ENCODE peak calls at places on chromosomes 4 and X, in seven cellular contexts. One of them, this sample, is unnamed.
A peak's percentile ranks its signal among the peaks of the same experiment; 100 is the strongest.

GRCh38 chrX:65932173-65933084 is 107.5 kb downstream of the VSIG4 start:
- DNase-seq in fibroblast of lung: no peak
- DNase-seq in astrocyte of the spinal cord: no peak
- DNase-seq in right lobe of liver: no peak
- DNase-seq in gastrocnemius medialis: no peak
- DNase-seq in IMR-90: no peak
- DNase-seq in tibial nerve: no peak
- DNase-seq in this sample: no peak

GRCh38 chrX:3435057-3435456 is 88.6 kb upstream of the MXRA5 start:
- DNase-seq in fibroblast of lung: no peak
- DNase-seq in astrocyte of the spinal cord: no peak
- DNase-seq in right lobe of liver: no peak
- DNase-seq in gastrocnemius medialis: no peak
- DNase-seq in IMR-90: no peak
- DNase-seq in tibial nerve: no peak
- DNase-seq in this sample: no peak

GRCh38 chr4:24973471-24974251 is 57.1 kb downstream of the LGI2 start:
- DNase-seq in fibroblast of lung: no peak
- DNase-seq in astrocyte of the spinal cord: no peak
- DNase-seq in right lobe of liver: peak; percentile 85
- DNase-seq in gastrocnemius medialis: no peak
- DNase-seq in IMR-90: peak; percentile 14
- DNase-seq in tibial nerve: peak; percentile 15
- DNase-seq in this sample: peak; percentile 4

GRCh38 chrX:72107320-72107719 is 24.4 kb downstream of the RTL5 start:
- DNase-seq in fibroblast of lung: no peak
- DNase-seq in astrocyte of the spinal cord: no peak
- DNase-seq in right lobe of liver: no peak
- DNase-seq in gastrocnemius medialis: no peak
- DNase-seq in IMR-90: peak; percentile 41
- DNase-seq in tibial nerve: no peak
- DNase-seq in this sample: peak; percentile 28

GRCh38 chr4:155960522-155960921 is 6.9 kb upstream of the CTSO start:
- DNase-seq in fibroblast of lung: peak; percentile 65
- DNase-seq in astrocyte of the spinal cord: peak; percentile 61
- DNase-seq in right lobe of liver: no peak
- DNase-seq in gastrocnemius medialis: no peak
- DNase-seq in IMR-90: peak; percentile 61
- DNase-seq in tibial nerve: peak; percentile 54
- DNase-seq in this sample: peak; percentile 82

GRCh38 chr4:628346-628745 is 3.0 kb downstream of the PDE6B start:
- DNase-seq in fibroblast of lung: no peak
- DNase-seq in astrocyte of the spinal cord: no peak
- DNase-seq in right lobe of liver: peak; percentile 33
- DNase-seq in gastrocnemius medialis: no peak
- DNase-seq in IMR-90: no peak
- DNase-seq in tibial nerve: no peak
- DNase-seq in this sample: no peak

GRCh38 chr4:87985097-87985886 is 9.8 kb downstream of the SPP1 start:
- DNase-seq in fibroblast of lung: peak; percentile 46
- DNase-seq in astrocyte of the spinal cord: peak; percentile 50
- DNase-seq in right lobe of liver: peak; percentile 84
- DNase-seq in gastrocnemius medialis: no peak
- DNase-seq in IMR-90: peak; percentile 35
- DNase-seq in tibial nerve: peak; percentile 39
- DNase-seq in this sample: peak; percentile 48

GRCh38 chrX:17496407-17496806 is 121.4 kb downstream of the NHS start:
- DNase-seq in fibroblast of lung: no peak
- DNase-seq in astrocyte of the spinal cord: no peak
- DNase-seq in right lobe of liver: no peak
- DNase-seq in gastrocnemius medialis: no peak
- DNase-seq in IMR-90: no peak
- DNase-seq in tibial nerve: no peak
- DNase-seq in this sample: no peak

GRCh38 chrX:150864127-150864526 is 34.3 kb downstream of the CD99L2 start:
- DNase-seq in fibroblast of lung: no peak
- DNase-seq in astrocyte of the spinal cord: no peak
- DNase-seq in right lobe of liver: no peak
- DNase-seq in gastrocnemius medialis: no peak
- DNase-seq in IMR-90: no peak
- DNase-seq in tibial nerve: no peak
- DNase-seq in this sample: no peak

GRCh38 chr4:138609943-138610350 is 367.8 kb upstream of the SLC7A11 start:
- DNase-seq in fibroblast of lung: peak; percentile 95
- DNase-seq in astrocyte of the spinal cord: peak; percentile 88
- DNase-seq in right lobe of liver: no peak
- DNase-seq in gastrocnemius medialis: no peak
- DNase-seq in IMR-90: peak; percentile 81
- DNase-seq in tibial nerve: no peak
- DNase-seq in this sample: peak; percentile 73

GRCh38 chr4:182023469-182023868 is 219.7 kb upstream of the TENM3 start:
- DNase-seq in fibroblast of lung: no peak
- DNase-seq in astrocyte of the spinal cord: no peak
- DNase-seq in right lobe of liver: no peak
- DNase-seq in gastrocnemius medialis: no peak
- DNase-seq in IMR-90: no peak
- DNase-seq in tibial nerve: no peak
- DNase-seq in this sample: no peak

GRCh38 chr4:184099033-184099432 is 118.6 kb downstream of the ENPP6 start:
- DNase-seq in fibroblast of lung: no peak
- DNase-seq in astrocyte of the spinal cord: no peak
- DNase-seq in right lobe of liver: no peak
- DNase-seq in gastrocnemius medialis: no peak
- DNase-seq in IMR-90: no peak
- DNase-seq in tibial nerve: no peak
- DNase-seq in this sample: no peak

GRCh38 chr4:26731342-26731741 is 129.3 kb upstream of the STIM2 start:
- DNase-seq in fibroblast of lung: peak; percentile 13
- DNase-seq in astrocyte of the spinal cord: no peak
- DNase-seq in right lobe of liver: no peak
- DNase-seq in gastrocnemius medialis: no peak
- DNase-seq in IMR-90: peak; percentile 41
- DNase-seq in tibial nerve: no peak
- DNase-seq in this sample: no peak

GRCh38 chrX:84153538-84153937 is 34.5 kb downstream of the RPS6KA6 start:
- DNase-seq in fibroblast of lung: peak; percentile 71
- DNase-seq in astrocyte of the spinal cord: no peak
- DNase-seq in right lobe of liver: no peak
- DNase-seq in gastrocnemius medialis: no peak
- DNase-seq in IMR-90: peak; percentile 35
- DNase-seq in tibial nerve: no peak
- DNase-seq in this sample: no peak

GRCh38 chr4:168648929-168649328 is 152.1 kb downstream of the PALLD start:
- DNase-seq in fibroblast of lung: peak; percentile 91
- DNase-seq in astrocyte of the spinal cord: peak; percentile 84
- DNase-seq in right lobe of liver: no peak
- DNase-seq in gastrocnemius medialis: no peak
- DNase-seq in IMR-90: peak; percentile 82
- DNase-seq in tibial nerve: no peak
- DNase-seq in this sample: peak; percentile 75

GRCh38 chr4:122480655-122481487 is 24.3 kb upstream of the IL2 start:
- DNase-seq in fibroblast of lung: no peak
- DNase-seq in astrocyte of the spinal cord: no peak
- DNase-seq in right lobe of liver: no peak
- DNase-seq in gastrocnemius medialis: no peak
- DNase-seq in IMR-90: no peak
- DNase-seq in tibial nerve: no peak
- DNase-seq in this sample: no peak

GRCh38 chr4:184574861-184575260 is 74.4 kb downstream of the CASP3 start:
- DNase-seq in fibroblast of lung: no peak
- DNase-seq in astrocyte of the spinal cord: no peak
- DNase-seq in right lobe of liver: no peak
- DNase-seq in gastrocnemius medialis: no peak
- DNase-seq in IMR-90: no peak
- DNase-seq in tibial nerve: no peak
- DNase-seq in this sample: peak; percentile 30

GRCh38 chr4:8911311-8912088 is 39.9 kb upstream of the HMX1 start:
- DNase-seq in fibroblast of lung: no peak
- DNase-seq in astrocyte of the spinal cord: no peak
- DNase-seq in right lobe of liver: peak; percentile 51
- DNase-seq in gastrocnemius medialis: no peak
- DNase-seq in IMR-90: no peak
- DNase-seq in tibial nerve: no peak
- DNase-seq in this sample: no peak

GRCh38 chr4:6824772-6825402 is 42.4 kb downstream of the KIAA0232 start:
- DNase-seq in fibroblast of lung: peak; percentile 18
- DNase-seq in astrocyte of the spinal cord: no peak
- DNase-seq in right lobe of liver: no peak
- DNase-seq in gastrocnemius medialis: no peak
- DNase-seq in IMR-90: peak; percentile 42
- DNase-seq in tibial nerve: no peak
- DNase-seq in this sample: no peak

GRCh38 chrX:21946925-21947641 is 6.6 kb downstream of the SMS start:
- DNase-seq in fibroblast of lung: peak; percentile 73
- DNase-seq in astrocyte of the spinal cord: peak; percentile 63
- DNase-seq in right lobe of liver: no peak
- DNase-seq in gastrocnemius medialis: no peak
- DNase-seq in IMR-90: peak; percentile 64
- DNase-seq in tibial nerve: no peak
- DNase-seq in this sample: peak; percentile 57

GRCh38 chrX:21940356-21940829 is at the start of gene SMS:
- DNase-seq in fibroblast of lung: peak; percentile 75
- DNase-seq in astrocyte of the spinal cord: peak; percentile 77
- DNase-seq in right lobe of liver: peak; percentile 83
- DNase-seq in gastrocnemius medialis: peak; percentile 35
- DNase-seq in IMR-90: peak; percentile 75
- DNase-seq in tibial nerve: peak; percentile 40
- DNase-seq in this sample: peak; percentile 66

GRCh38 chrX:21947671-21948070 is 7.2 kb downstream of the SMS start:
- DNase-seq in fibroblast of lung: no peak
- DNase-seq in astrocyte of the spinal cord: no peak
- DNase-seq in right lobe of liver: no peak
- DNase-seq in gastrocnemius medialis: no peak
- DNase-seq in IMR-90: no peak
- DNase-seq in tibial nerve: no peak
- DNase-seq in this sample: no peak

GRCh38 chrX:21943460-21944135 is 3.1 kb downstream of the SMS start:
- DNase-seq in fibroblast of lung: peak; percentile 93
- DNase-seq in astrocyte of the spinal cord: peak; percentile 91
- DNase-seq in right lobe of liver: no peak
- DNase-seq in gastrocnemius medialis: no peak
- DNase-seq in IMR-90: peak; percentile 92
- DNase-seq in tibial nerve: no peak
- DNase-seq in this sample: peak; percentile 63

DNA sequence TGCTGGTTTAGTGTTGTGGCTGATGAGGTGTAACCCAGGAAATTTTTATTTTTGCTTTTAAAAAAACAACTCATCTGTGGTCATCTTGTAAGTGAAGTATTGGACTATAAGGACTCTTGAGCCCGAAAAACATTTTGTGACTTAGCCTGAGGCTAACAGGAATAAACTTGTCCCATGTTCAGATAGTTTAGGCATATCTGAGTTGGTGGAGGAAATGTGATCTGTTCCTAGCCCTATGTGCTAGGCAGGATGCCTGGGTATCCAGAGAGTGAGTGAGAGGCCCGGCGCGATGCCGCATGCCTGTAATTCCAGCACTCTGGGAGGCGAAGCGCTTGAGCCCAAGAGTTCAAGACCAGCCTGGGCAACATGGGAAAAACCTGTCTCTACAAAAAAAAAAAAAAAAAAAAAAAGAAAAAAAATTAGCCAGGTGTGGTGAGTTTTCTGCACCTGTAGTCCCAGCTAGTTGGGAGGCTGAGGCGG is 3.7 kb downstream of the SMS start:
- DNase-seq in fibroblast of lung: no peak
- DNase-seq in astrocyte of the spinal cord: no peak
- DNase-seq in right lobe of liver: no peak
- DNase-seq in gastrocnemius medialis: no peak
- DNase-seq in IMR-90: no peak
- DNase-seq in tibial nerve: no peak
- DNase-seq in this sample: no peak
- H3K4me3 ChIP-seq in fibroblast of lung: no peak overlapping the region
- H3K4me3 ChIP-seq in astrocyte of the spinal cord: no peak overlapping the region
- H3K4me3 ChIP-seq in right lobe of liver: no peak overlapping the region
- H3K4me3 ChIP-seq in gastrocnemius medialis: no peak overlapping the region
- H3K4me3 ChIP-seq in IMR-90: no peak overlapping the region
- H3K4me3 ChIP-seq in tibial nerve: no peak overlapping the region
- H3K4me3 ChIP-seq in this sample: no peak overlapping the region

DNA sequence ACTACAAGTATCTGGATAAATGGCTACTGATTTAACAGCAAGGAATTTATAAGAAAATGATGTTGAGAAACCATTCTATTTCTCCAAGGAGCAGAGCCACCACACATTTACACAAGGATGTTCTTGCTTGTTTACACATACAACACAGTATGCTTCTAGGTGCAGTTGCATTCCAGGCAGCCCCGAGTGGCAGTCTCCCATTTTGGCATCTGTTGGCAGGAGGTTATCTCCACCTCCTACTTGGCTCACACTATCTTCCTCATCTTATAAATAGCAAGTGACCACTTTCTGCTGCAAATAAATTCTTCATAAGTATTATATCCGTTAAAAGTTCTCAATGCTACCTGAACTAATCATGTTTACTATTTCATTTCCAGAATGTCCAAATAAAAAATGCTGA is 115.6 kb downstream of the HS6ST2 start:
- DNase-seq in fibroblast of lung: no peak
- DNase-seq in astrocyte of the spinal cord: no peak
- DNase-seq in right lobe of liver: no peak
- DNase-seq in gastrocnemius medialis: no peak
- DNase-seq in IMR-90: no peak
- DNase-seq in tibial nerve: no peak
- DNase-seq in this sample: no peak
- H3K4me3 ChIP-seq in fibroblast of lung: no peak overlapping the region
- H3K4me3 ChIP-seq in astrocyte of the spinal cord: no peak overlapping the region
- H3K4me3 ChIP-seq in right lobe of liver: no peak overlapping the region
- H3K4me3 ChIP-seq in gastrocnemius medialis: no peak overlapping the region
- H3K4me3 ChIP-seq in IMR-90: no peak overlapping the region
- H3K4me3 ChIP-seq in tibial nerve: no peak overlapping the region
- H3K4me3 ChIP-seq in this sample: no peak overlapping the region

GRCh38 chr4:109046549-109047171 is 255.8 kb downstream of the COL25A1 start:
- DNase-seq in fibroblast of lung: peak; percentile 78
- DNase-seq in astrocyte of the spinal cord: peak; percentile 71
- DNase-seq in right lobe of liver: no peak
- DNase-seq in gastrocnemius medialis: no peak
- DNase-seq in IMR-90: peak; percentile 84
- DNase-seq in tibial nerve: peak; percentile 8
- DNase-seq in this sample: peak; percentile 66
- H3K4me3 ChIP-seq in fibroblast of lung: peak overlapping the region; percentile 12
- H3K4me3 ChIP-seq in astrocyte of the spinal cord: no peak overlapping the region
- H3K4me3 ChIP-seq in right lobe of liver: no peak overlapping the region
- H3K4me3 ChIP-seq in gastrocnemius medialis: peak overlapping the region; percentile 42
- H3K4me3 ChIP-seq in IMR-90: peak overlapping the region; percentile 51
- H3K4me3 ChIP-seq in tibial nerve: no peak overlapping the region
- H3K4me3 ChIP-seq in this sample: peak overlapping the region; percentile 41

GRCh38 chr4:71006203-71006907 is 12.9 kb downstream of the DCK start:
- DNase-seq in fibroblast of lung: no peak
- DNase-seq in astrocyte of the spinal cord: no peak
- DNase-seq in right lobe of liver: no peak
- DNase-seq in gastrocnemius medialis: no peak
- DNase-seq in IMR-90: no peak
- DNase-seq in tibial nerve: no peak
- DNase-seq in this sample: no peak

GRCh38 chr4:71009091-71009490 is 15.6 kb downstream of the DCK start:
- DNase-seq in fibroblast of lung: peak; percentile 61
- DNase-seq in astrocyte of the spinal cord: peak; percentile 31
- DNase-seq in right lobe of liver: no peak
- DNase-seq in gastrocnemius medialis: no peak
- DNase-seq in IMR-90: peak; percentile 72
- DNase-seq in tibial nerve: no peak
- DNase-seq in this sample: peak; percentile 14

GRCh38 chr4:71009796-71010588 is 16.5 kb downstream of the DCK start:
- DNase-seq in fibroblast of lung: peak; percentile 43
- DNase-seq in astrocyte of the spinal cord: peak; percentile 72
- DNase-seq in right lobe of liver: no peak
- DNase-seq in gastrocnemius medialis: no peak
- DNase-seq in IMR-90: peak; percentile 56
- DNase-seq in tibial nerve: no peak
- DNase-seq in this sample: peak; percentile 71

GRCh38 chr4:71011451-71011850 is 18.0 kb downstream of the DCK start:
- DNase-seq in fibroblast of lung: no peak
- DNase-seq in astrocyte of the spinal cord: no peak
- DNase-seq in right lobe of liver: no peak
- DNase-seq in gastrocnemius medialis: no peak
- DNase-seq in IMR-90: no peak
- DNase-seq in tibial nerve: no peak
- DNase-seq in this sample: no peak
- H3K4me3 ChIP-seq in fibroblast of lung: no peak overlapping the region
- H3K4me3 ChIP-seq in astrocyte of the spinal cord: no peak overlapping the region
- H3K4me3 ChIP-seq in right lobe of liver: no peak overlapping the region
- H3K4me3 ChIP-seq in gastrocnemius medialis: no peak overlapping the region
- H3K4me3 ChIP-seq in IMR-90: no peak overlapping the region
- H3K4me3 ChIP-seq in tibial nerve: no peak overlapping the region
- H3K4me3 ChIP-seq in this sample: no peak overlapping the region